ENCODE peak calls at places on chromosomes 7 and 10, in eight cellular contexts. V, C, P, W, O, N, G and Y are unnamed samples.

GRCh38 chr7:114710495-114710894 is 211.4 kb upstream of the MDFIC start:
- DNase-seq in P (no peak), G (no peak), N (no peak), W (no peak), O (no peak), V (no peak), C (no peak), Y (peak)

GRCh38 chr10:28677889-28678686 is 767 bp downstream of the BAMBI start:
- DNase-seq in C (peak), W (no peak), N (peak), O (no peak), G (peak), V (peak), P (no peak), Y (peak)

GRCh38 chr10:7093368-7093767 is 317.5 kb downstream of the SFMBT2 start:
- DNase-seq in O (no peak), N (no peak), W (no peak), V (no peak), G (no peak), C (no peak), P (no peak), Y (no peak)

GRCh38 chr7:17229257-17229656 is 69.2 kb upstream of the AHR start:
- DNase-seq in G (no peak), C (no peak), V (no peak), O (no peak), N (no peak), W (no peak), P (no peak), Y (no peak)

GRCh38 chr7:36795451-36796021 is 71.2 kb upstream of the AOAH start:
- DNase-seq in N (no peak), P (no peak), C (no peak), W (no peak), O (no peak), G (no peak), V (no peak), Y (no peak)

GRCh38 chr7:129401968-129402860 is 32.0 kb upstream of the STRIP2 start:
- DNase-seq in O (no peak), P (no peak), N (no peak), C (peak), V (no peak), G (no peak), W (no peak), Y (peak)

GRCh38 chr10:86536294-86536861 is 14.8 kb upstream of the WAPL start:
- DNase-seq in G (no peak), W (no peak), P (no peak), O (no peak), C (no peak), N (peak), V (peak), Y (peak)

GRCh38 chr7:127718325-127718724 is 66.3 kb downstream of the SND1 start:
- DNase-seq in G (no peak), C (no peak), N (no peak), W (no peak), V (no peak), O (no peak), P (no peak), Y (no peak)

GRCh38 chr10:116211682-116212081 is 61.3 kb downstream of the GFRA1 start:
- DNase-seq in P (no peak), O (no peak), V (no peak), N (no peak), G (no peak), C (no peak), W (no peak), Y (no peak)